ENCODE peak calls at places on chromosomes 3 and 15, in four cellular contexts. One of them, this sample, is unnamed.

GRCh38 chr3:139520028-139520737 is 19.4 kb downstream of the RBP1 start:
- DNase-seq in GM23338: peak
- DNase-seq in choroid plexus epithelial cell: peak
- DNase-seq in OCI-LY7: peak
- DNase-seq in this sample: peak

GRCh38 chr15:40266828-40267304 is 16.0 kb downstream of the ANKRD63 start:
- DNase-seq in choroid plexus epithelial cell: peak
- DNase-seq in GM23338: no peak
- DNase-seq in OCI-LY7: no peak
- DNase-seq in this sample: peak

GRCh38 chr3:16239776-16240175 is 25.0 kb downstream of the DPH3 start:
- DNase-seq in choroid plexus epithelial cell: no peak
- DNase-seq in GM23338: no peak
- DNase-seq in OCI-LY7: no peak
- DNase-seq in this sample: peak

GRCh38 chr15:101489236-101489632 is 273 bp downstream of the PCSK6 start:
- DNase-seq in GM23338: peak
- DNase-seq in choroid plexus epithelial cell: peak
- DNase-seq in OCI-LY7: no peak
- DNase-seq in this sample: peak

GRCh38 chr3:129469026-129469425 is 29.0 kb downstream of the IFT122 start:
- DNase-seq in OCI-LY7: no peak
- DNase-seq in choroid plexus epithelial cell: no peak
- DNase-seq in GM23338: no peak
- DNase-seq in this sample: no peak

GRCh38 chr15:41281236-41281635 is 50.2 kb downstream of the CHP1 start:
- DNase-seq in OCI-LY7: no peak
- DNase-seq in choroid plexus epithelial cell: peak
- DNase-seq in GM23338: no peak
- DNase-seq in this sample: peak

GRCh38 chr15:68200016-68200861 is 4.9 kb downstream of the CALML4 start:
- DNase-seq in choroid plexus epithelial cell: peak
- DNase-seq in OCI-LY7: no peak
- DNase-seq in GM23338: no peak
- DNase-seq in this sample: peak

GRCh38 chr3:11120091-11120845 is 34.0 kb upstream of the HRH1 start:
- DNase-seq in GM23338: no peak
- DNase-seq in choroid plexus epithelial cell: peak
- DNase-seq in OCI-LY7: no peak
- DNase-seq in this sample: no peak

GRCh38 chr3:124893526-124893925 is 6.4 kb upstream of the ITGB5 start:
- DNase-seq in OCI-LY7: no peak
- DNase-seq in choroid plexus epithelial cell: no peak
- DNase-seq in GM23338: no peak
- DNase-seq in this sample: no peak

GRCh38 chr15:78859971-78860733 is 12.5 kb upstream of the MORF4L1 start:
- DNase-seq in OCI-LY7: peak
- DNase-seq in choroid plexus epithelial cell: peak
- DNase-seq in GM23338: peak
- DNase-seq in this sample: peak

GRCh38 chr15:53962646-53963561 is 15.3 kb upstream of the UNC13C start:
- DNase-seq in GM23338: peak
- DNase-seq in OCI-LY7: peak
- DNase-seq in choroid plexus epithelial cell: peak
- DNase-seq in this sample: peak

GRCh38 chr3:174949523-174949922 is 90.4 kb downstream of the NAALADL2 start:
- DNase-seq in OCI-LY7: no peak
- DNase-seq in GM23338: no peak
- DNase-seq in choroid plexus epithelial cell: peak
- DNase-seq in this sample: peak

GRCh38 chr15:66901336-66902100 is 163.9 kb upstream of the SMAD3 start:
- DNase-seq in OCI-LY7: no peak
- DNase-seq in GM23338: no peak
- DNase-seq in choroid plexus epithelial cell: peak
- DNase-seq in this sample: peak

GRCh38 chr15:70017025-70017424 is 80.7 kb downstream of the TLE3 start:
- DNase-seq in GM23338: no peak
- DNase-seq in OCI-LY7: no peak
- DNase-seq in choroid plexus epithelial cell: no peak
- DNase-seq in this sample: no peak

GRCh38 chr3:13375464-13375863 is 44.7 kb downstream of the NUP210 start:
- DNase-seq in GM23338: no peak
- DNase-seq in OCI-LY7: no peak
- DNase-seq in choroid plexus epithelial cell: no peak
- DNase-seq in this sample: no peak

GRCh38 chr15:92634641-92635272 is 20.8 kb downstream of the FAM174B start:
- DNase-seq in choroid plexus epithelial cell: no peak
- DNase-seq in GM23338: no peak
- DNase-seq in OCI-LY7: no peak
- DNase-seq in this sample: no peak

GRCh38 chr3:8607285-8608040 is 37.1 kb downstream of the SSUH2 start:
- DNase-seq in choroid plexus epithelial cell: peak
- DNase-seq in GM23338: peak
- DNase-seq in OCI-LY7: no peak
- DNase-seq in this sample: peak

GRCh38 chr3:136162322-136162721 is 33.8 kb downstream of the MSL2 start:
- DNase-seq in choroid plexus epithelial cell: no peak
- DNase-seq in OCI-LY7: no peak
- DNase-seq in GM23338: no peak
- DNase-seq in this sample: no peak

GRCh38 chr3:128231596-128231995 is 78.3 kb downstream of the EEFSEC start:
- DNase-seq in OCI-LY7: no peak
- DNase-seq in choroid plexus epithelial cell: no peak
- DNase-seq in GM23338: no peak
- DNase-seq in this sample: no peak

GRCh38 chr15:60799885-60800728 is 321.2 kb upstream of the ICE2 start:
- DNase-seq in choroid plexus epithelial cell: peak
- DNase-seq in OCI-LY7: no peak
- DNase-seq in GM23338: no peak
- DNase-seq in this sample: peak

GRCh38 chr3:46664188-46664970 is 29.1 kb downstream of the ALS2CL start:
- DNase-seq in choroid plexus epithelial cell: no peak
- DNase-seq in GM23338: no peak
- DNase-seq in OCI-LY7: no peak
- DNase-seq in this sample: no peak

GRCh38 chr15:48021336-48022086 is 99.3 kb upstream of the SLC24A5 start:
- DNase-seq in choroid plexus epithelial cell: peak
- DNase-seq in OCI-LY7: no peak
- DNase-seq in GM23338: no peak
- DNase-seq in this sample: no peak

GRCh38 chr15:45253330-45253729 is 1.3 kb downstream of the SLC28A2 start:
- DNase-seq in GM23338: peak
- DNase-seq in choroid plexus epithelial cell: peak
- DNase-seq in OCI-LY7: peak
- DNase-seq in this sample: no peak

GRCh38 chr15:74723754-74724334 is 1.5 kb downstream of the CYP1A1 start:
- DNase-seq in choroid plexus epithelial cell: peak
- DNase-seq in GM23338: peak
- DNase-seq in OCI-LY7: peak
- DNase-seq in this sample: peak

GRCh38 chr3:12170207-12170606 is 11.5 kb upstream of the TIMP4 start:
- DNase-seq in choroid plexus epithelial cell: peak
- DNase-seq in GM23338: no peak
- DNase-seq in OCI-LY7: no peak
- DNase-seq in this sample: peak

GRCh38 chr15:87760915-87761314 is 495.6 kb downstream of the NTRK3 start:
- DNase-seq in GM23338: no peak
- DNase-seq in choroid plexus epithelial cell: no peak
- DNase-seq in OCI-LY7: no peak
- DNase-seq in this sample: no peak

GRCh38 chr3:178514411-178514800 is 21.8 kb upstream of the KCNMB2 start:
- DNase-seq in OCI-LY7: no peak
- DNase-seq in choroid plexus epithelial cell: no peak
- DNase-seq in GM23338: no peak
- DNase-seq in this sample: no peak

GRCh38 chr3:49609314-49609713 is 55.0 kb downstream of the BSN start:
- DNase-seq in choroid plexus epithelial cell: no peak
- DNase-seq in GM23338: no peak
- DNase-seq in OCI-LY7: no peak
- DNase-seq in this sample: no peak

GRCh38 chr3:49607105-49607591 is 52.9 kb downstream of the BSN start:
- DNase-seq in OCI-LY7: no peak
- DNase-seq in GM23338: no peak
- DNase-seq in choroid plexus epithelial cell: no peak
- DNase-seq in this sample: no peak

GRCh38 chr3:49606427-49606826 is 52.1 kb downstream of the BSN start:
- DNase-seq in OCI-LY7: no peak
- DNase-seq in choroid plexus epithelial cell: no peak
- DNase-seq in GM23338: no peak
- DNase-seq in this sample: no peak

GRCh38 chr3:49609815-49610214 is 55.5 kb downstream of the BSN start:
- DNase-seq in OCI-LY7: no peak
- DNase-seq in GM23338: no peak
- DNase-seq in choroid plexus epithelial cell: no peak
- DNase-seq in this sample: no peak

GRCh38 chr3:49607796-49608195 is 53.5 kb downstream of the BSN start:
- DNase-seq in OCI-LY7: no peak
- DNase-seq in choroid plexus epithelial cell: no peak
- DNase-seq in GM23338: peak
- DNase-seq in this sample: no peak
- TF ChIP-seq CTCF in OCI-LY7: peak
- TF ChIP-seq CTCF in choroid plexus epithelial cell: peak
- TF ChIP-seq CTCF in GM23338: peak
- TF ChIP-seq CTCF in this sample: peak

GRCh38 chr3:197749315-197749600 is 425 bp upstream of the FYTTD1 start:
- DNase-seq in GM23338: peak
- DNase-seq in choroid plexus epithelial cell: peak
- DNase-seq in OCI-LY7: peak
- DNase-seq in this sample: peak

GRCh38 chr3:197748597-197749314 is 927 bp upstream of the FYTTD1 start:
- DNase-seq in GM23338: no peak
- DNase-seq in OCI-LY7: no peak
- DNase-seq in choroid plexus epithelial cell: peak
- DNase-seq in this sample: peak

GRCh38 chr3:197749601-197750395 is at the start of gene FYTTD1:
- DNase-seq in GM23338: peak
- DNase-seq in choroid plexus epithelial cell: peak
- DNase-seq in OCI-LY7: peak
- DNase-seq in this sample: peak

GRCh38 chr3:197750863-197751737 is 1.4 kb downstream of the FYTTD1 start:
- DNase-seq in OCI-LY7: peak
- DNase-seq in choroid plexus epithelial cell: peak
- DNase-seq in GM23338: no peak
- DNase-seq in this sample: peak

GRCh38 chr3:197750396-197750831 is 731 bp downstream of the FYTTD1 start:
- DNase-seq in choroid plexus epithelial cell: peak
- DNase-seq in GM23338: peak
- DNase-seq in OCI-LY7: peak
- DNase-seq in this sample: peak
- TF ChIP-seq CTCF in choroid plexus epithelial cell: peak
- TF ChIP-seq CTCF in GM23338: no peak
- TF ChIP-seq CTCF in OCI-LY7: no peak
- TF ChIP-seq CTCF in this sample: peak

GRCh38 chr3:58216496-58217197 is 5.9 kb upstream of the DNASE1L3 start:
- DNase-seq in OCI-LY7: no peak
- DNase-seq in GM23338: peak
- DNase-seq in choroid plexus epithelial cell: no peak
- DNase-seq in this sample: no peak

GRCh38 chr3:58210761-58211477 is at the start of gene DNASE1L3:
- DNase-seq in OCI-LY7: no peak
- DNase-seq in GM23338: no peak
- DNase-seq in choroid plexus epithelial cell: peak
- DNase-seq in this sample: peak

GRCh38 chr3:58215317-58216025 is 4.7 kb upstream of the DNASE1L3 start:
- DNase-seq in choroid plexus epithelial cell: no peak
- DNase-seq in OCI-LY7: no peak
- DNase-seq in GM23338: no peak
- DNase-seq in this sample: no peak

GRCh38 chr3:58217209-58217811 is 6.5 kb upstream of the DNASE1L3 start:
- DNase-seq in GM23338: peak
- DNase-seq in choroid plexus epithelial cell: peak
- DNase-seq in OCI-LY7: peak
- DNase-seq in this sample: peak

DNA sequence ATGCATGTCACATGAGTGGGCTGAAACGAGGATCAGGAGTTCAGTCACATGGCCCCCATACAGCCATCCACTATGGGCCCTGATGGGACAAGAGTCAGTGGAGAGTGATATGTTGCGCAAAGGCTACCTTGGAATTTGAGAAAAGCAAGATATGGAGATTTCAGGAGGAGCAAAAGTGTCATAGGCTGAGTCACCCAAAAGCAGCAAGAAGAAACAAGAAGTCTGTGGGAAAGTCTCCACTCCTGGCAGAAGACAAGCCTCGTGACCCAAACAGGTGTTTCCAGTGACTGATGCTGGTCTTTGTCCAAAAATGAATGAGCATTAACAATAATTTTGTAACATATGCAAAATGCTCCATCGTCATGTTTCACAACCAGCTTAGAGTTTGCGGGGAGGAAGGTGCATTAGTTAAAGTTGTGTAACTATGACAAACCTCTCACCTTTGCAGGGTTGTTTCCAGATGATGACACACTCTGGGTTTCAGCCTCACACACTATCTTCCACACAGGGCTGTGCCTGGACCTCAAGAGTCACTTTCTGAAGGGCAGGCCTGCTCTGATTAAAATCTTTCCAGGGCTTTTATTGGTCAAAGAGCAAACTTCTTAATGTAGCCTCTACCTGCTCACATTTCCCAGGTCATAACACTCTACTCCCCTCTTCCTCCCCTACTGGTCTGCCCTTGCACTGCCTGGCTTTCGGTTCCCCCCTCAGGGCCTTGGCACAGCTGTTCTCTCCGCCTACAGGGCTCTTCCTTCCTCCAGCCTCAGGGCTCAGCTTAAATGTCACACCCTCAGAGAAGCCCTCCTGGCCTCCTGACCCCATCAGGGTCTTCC is 3.9 kb upstream of the DNASE1L3 start:
- DNase-seq in OCI-LY7: peak
- DNase-seq in GM23338: peak
- DNase-seq in choroid plexus epithelial cell: peak
- DNase-seq in this sample: peak
- TF ChIP-seq CTCF in OCI-LY7: peak
- TF ChIP-seq CTCF in GM23338: peak
- TF ChIP-seq CTCF in choroid plexus epithelial cell: no peak
- TF ChIP-seq CTCF in this sample: no peak

DNA sequence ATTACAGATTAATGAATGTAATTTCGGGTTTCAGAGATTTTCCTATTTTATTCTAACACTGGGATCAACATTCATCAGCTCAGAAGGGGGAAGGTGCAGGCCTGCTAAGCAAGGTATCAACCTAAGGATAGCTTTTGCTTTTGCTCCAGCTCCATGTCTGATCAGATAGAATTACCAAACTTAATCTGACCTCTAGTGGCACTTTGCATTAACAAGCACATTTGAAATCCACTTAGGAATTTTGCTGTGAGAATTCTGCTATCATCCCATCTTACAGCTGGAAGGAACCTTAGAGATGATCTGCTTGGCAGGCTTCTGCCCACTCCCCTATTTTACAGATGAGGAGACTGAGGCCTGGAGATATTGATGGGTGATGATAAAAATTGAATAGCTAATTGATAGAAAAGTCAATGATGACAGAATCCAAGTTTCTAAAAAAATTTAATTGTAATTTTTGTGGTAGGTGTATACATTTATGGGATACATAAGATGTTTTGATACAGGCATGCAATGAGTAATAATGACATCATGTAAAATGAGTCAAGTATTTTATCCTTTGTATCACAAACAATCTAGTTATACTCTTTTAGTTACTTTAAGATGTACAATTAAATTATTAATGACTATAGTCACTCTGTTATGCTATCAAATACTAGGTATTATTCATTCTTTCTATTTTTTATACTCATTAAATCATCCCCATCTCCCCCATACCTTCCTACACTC is 209.2 kb upstream of the ZPLD1 start:
- DNase-seq in OCI-LY7: peak
- DNase-seq in choroid plexus epithelial cell: peak
- DNase-seq in GM23338: peak
- DNase-seq in this sample: peak
- TF ChIP-seq CTCF in OCI-LY7: peak
- TF ChIP-seq CTCF in choroid plexus epithelial cell: peak
- TF ChIP-seq CTCF in GM23338: peak
- TF ChIP-seq CTCF in this sample: peak